ENCODE peak calls at places on chromosomes 3 and 15, in ten cellular contexts. N is aorta; H is CD8-positive, alpha-beta memory T cell; Z is stomach; P is fibroblast of lung; C is HepG2; D is psoas muscle; A is AG04450; K is neuronal stem cell; R is effector memory CD4-positive, alpha-beta T cell. M is an unnamed sample.

GRCh38 chr15:94893091-94893490 is 661.7 kb downstream of the MCTP2 start:
- DNase-seq in K (no peak), N (no peak), R (no peak), C (no peak), Z (no peak), H (no peak), P (no peak), D (no peak), A (no peak), M (no peak)

GRCh38 chr3:126270145-126270811 is 86.9 kb downstream of the KLF15 start:
- DNase-seq in K (no peak), C (no peak), D (peak; percentile 50), H (no peak), P (peak; percentile 75), R (no peak), A (no peak), Z (peak; percentile 95), N (peak; percentile 86), M (no peak)

GRCh38 chr15:67805871-67806538 is 19.3 kb upstream of the SKOR1 start:
- DNase-seq in N (no peak), C (no peak), R (no peak), Z (peak; percentile 10), H (no peak), D (no peak), K (no peak), A (no peak), P (no peak), M (no peak)

GRCh38 chr3:155407971-155408370 is 114.5 kb upstream of the STRIT1 start:
- DNase-seq in A (no peak), Z (no peak), H (no peak), K (no peak), C (no peak), P (no peak), R (no peak), N (no peak), D (no peak), M (no peak)

GRCh38 chr3:107928084-107928445 is 162.8 kb downstream of the CD47 start:
- DNase-seq in R (no peak), H (no peak), A (no peak), D (no peak), P (peak; percentile 35), Z (no peak), K (no peak), N (no peak), C (no peak), M (peak; percentile 45)

GRCh38 chr15:68272797-68273271 is 4.7 kb upstream of the FEM1B start:
- DNase-seq in P (peak; percentile 64), D (no peak), R (no peak), A (no peak), N (no peak), H (no peak), K (no peak), Z (no peak), C (no peak), M (no peak)

GRCh38 chr3:120182613-120183524 is 88.6 kb upstream of the GSK3B start:
- DNase-seq in R (no peak), P (peak; percentile 73), C (no peak), A (no peak), Z (no peak), H (no peak), N (no peak), K (no peak), D (no peak), M (peak; percentile 63)

GRCh38 chr15:35630570-35630969 is 84.6 kb upstream of the DPH6 start:
- DNase-seq in P (no peak), A (no peak), K (no peak), D (no peak), Z (no peak), R (no peak), N (no peak), H (no peak), C (peak; percentile 1), M (no peak)

GRCh38 chr3:172811099-172811498 is 60.6 kb downstream of the ECT2 start:
- DNase-seq in N (no peak), H (no peak), R (no peak), K (no peak), C (no peak), A (no peak), P (no peak), D (no peak), Z (no peak), M (no peak)

GRCh38 chr3:172816281-172816680 is 65.8 kb downstream of the ECT2 start:
- DNase-seq in C (no peak), Z (no peak), N (no peak), P (no peak), A (no peak), R (no peak), H (no peak), D (no peak), K (no peak), M (no peak)

GRCh38 chr3:172813462-172813861 is 62.9 kb downstream of the ECT2 start:
- DNase-seq in A (no peak), P (no peak), D (no peak), N (no peak), H (no peak), R (no peak), Z (no peak), C (no peak), K (no peak), M (no peak)

GRCh38 chr3:172816968-172817367 is 66.4 kb downstream of the ECT2 start:
- DNase-seq in C (no peak), R (no peak), A (no peak), H (no peak), N (no peak), D (no peak), Z (no peak), K (no peak), P (no peak), M (no peak)

GRCh38 chr3:172815857-172816256 is 65.3 kb downstream of the ECT2 start:
- DNase-seq in C (no peak), H (no peak), D (no peak), P (no peak), R (no peak), N (no peak), K (no peak), A (no peak), Z (no peak), M (no peak)
- H3K27ac ChIP-seq in C (no peak overlapping the region), H (no peak overlapping the region), D (no peak overlapping the region), P (no peak overlapping the region), R (no peak overlapping the region), N (no peak overlapping the region), K (no peak overlapping the region), A (no peak overlapping the region), Z (no peak overlapping the region), M (no peak overlapping the region)

GRCh38 chr3:66038726-66039589 is at the start of gene MAGI1:
- DNase-seq in R (no peak), A (peak; percentile 84), N (peak; percentile 93), K (peak; percentile 95), C (peak; percentile 90), P (peak; percentile 96), H (no peak), D (peak; percentile 88), Z (peak; percentile 92), M (no peak)

GRCh38 chr3:66039590-66039887 is 821 bp upstream of the MAGI1 start:
- DNase-seq in C (peak; percentile 24), K (no peak), Z (peak; percentile 58), D (peak; percentile 38), P (no peak), H (no peak), N (peak; percentile 68), R (no peak), A (no peak), M (no peak)

GRCh38 chr3:66038384-66038725 is 363 bp downstream of the MAGI1 start:
- DNase-seq in H (no peak), A (no peak), Z (no peak), D (no peak), C (no peak), N (no peak), R (no peak), K (no peak), P (no peak), M (no peak)

GRCh38 chr3:66041116-66041515 is 2.4 kb upstream of the MAGI1 start:
- DNase-seq in R (no peak), N (no peak), D (no peak), A (no peak), H (no peak), Z (no peak), P (peak; percentile 50), K (no peak), C (no peak), M (no peak)

GRCh38 chr3:66041828-66042227 is 3.1 kb upstream of the MAGI1 start:
- DNase-seq in K (no peak), H (no peak), N (no peak), Z (no peak), C (no peak), A (no peak), R (no peak), P (peak; percentile 61), D (no peak), M (no peak)
- H3K27ac ChIP-seq in K (no peak overlapping the region), H (no peak overlapping the region), N (no peak overlapping the region), Z (no peak overlapping the region), C (no peak overlapping the region), A (no peak overlapping the region), R (no peak overlapping the region), P (no peak overlapping the region), D (no peak overlapping the region), M (no peak overlapping the region)

GRCh38 chr3:52046186-52046913 is 10.0 kb downstream of the DUSP7 start:
- DNase-seq in A (peak; percentile 87), D (peak; percentile 56), N (peak; percentile 91), P (peak; percentile 91), H (no peak), R (no peak), Z (no peak), K (no peak), C (no peak), M (no peak)

GRCh38 chr3:52041118-52041847 is 15.1 kb downstream of the DUSP7 start:
- DNase-seq in K (no peak), R (no peak), H (no peak), Z (no peak), A (no peak), N (no peak), C (peak; percentile 38), P (no peak), D (no peak), M (no peak)

GRCh38 chr3:52044869-52045616 is 11.3 kb downstream of the DUSP7 start:
- DNase-seq in K (no peak), D (no peak), P (no peak), R (no peak), C (no peak), H (no peak), A (no peak), Z (no peak), N (no peak), M (no peak)

GRCh38 chr3:52046914-52047239 is 9.5 kb downstream of the DUSP7 start:
- DNase-seq in D (no peak), K (no peak), C (no peak), A (no peak), H (no peak), N (no peak), Z (no peak), P (no peak), R (no peak), M (no peak)

DNA sequence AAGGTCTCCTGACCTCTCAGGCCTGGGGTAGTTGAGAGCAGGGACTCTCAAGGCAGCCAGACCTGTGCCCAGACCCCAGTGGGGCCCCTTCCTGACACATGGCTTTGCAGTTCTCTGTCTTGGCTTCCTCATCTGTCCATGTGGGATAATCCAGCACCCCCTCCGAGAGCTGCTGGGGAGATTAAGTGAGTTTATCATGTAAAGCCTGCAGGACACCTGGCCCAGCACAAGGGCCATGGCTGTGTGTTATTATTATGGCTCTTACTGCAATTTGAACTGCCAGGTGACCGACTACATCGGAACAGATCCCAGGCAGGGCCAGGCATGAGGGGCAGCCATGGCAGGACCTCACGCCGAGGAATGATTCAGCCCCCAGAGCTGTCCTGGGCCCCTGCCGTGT is 12.6 kb downstream of the DUSP7 start:
- DNase-seq in P (no peak), K (no peak), R (no peak), Z (no peak), N (no peak), D (no peak), C (no peak), A (no peak), H (no peak), M (no peak)
- H3K27ac ChIP-seq in P (no peak overlapping the region), K (no peak overlapping the region), R (no peak overlapping the region), Z (peak overlapping the region; percentile 2), N (no peak overlapping the region), D (no peak overlapping the region), C (no peak overlapping the region), A (no peak overlapping the region), H (no peak overlapping the region), M (no peak overlapping the region)

GRCh38 chr15:39125904-39126303 is 455.0 kb upstream of the THBS1 start:
- DNase-seq in P (peak; percentile 62), C (peak; percentile 62), R (no peak), K (peak; percentile 36), D (no peak), N (no peak), A (no peak), Z (no peak), H (peak; percentile 4), M (peak; percentile 73)
- H3K27ac ChIP-seq in P (no peak overlapping the region), C (no peak overlapping the region), R (no peak overlapping the region), K (no peak overlapping the region), D (no peak overlapping the region), N (no peak overlapping the region), A (no peak overlapping the region), Z (no peak overlapping the region), H (no peak overlapping the region), M (no peak overlapping the region)